ENCODE peak calls at places on chromosome 9, in eight cellular contexts. One of them, this sample, is unnamed.

GRCh38 chr9:8644571-8644970 is 845.0 kb upstream of the DMAC1 start:
- DNase-seq in stimulated activated CD4-positive, alpha-beta T cell treated with anti-CD3 and anti-CD28 coated beads, Interleukin-1b, Interleukin-23, amount 100 ng/mL, for 1 hour: no peak
- DNase-seq in GDM1: no peak
- DNase-seq in mesenchymal stem cell: no peak
- DNase-seq in NCI-H187 treated with DMSO at 0.1 percent for 48 hours: no peak
- DNase-seq in LoVo: no peak
- DNase-seq in nephron progenitor cell: no peak
- DNase-seq in NCI-H1436: no peak
- DNase-seq in this sample: no peak

GRCh38 chr9:16532681-16533450 is 337.6 kb downstream of the BNC2 start:
- DNase-seq in stimulated activated CD4-positive, alpha-beta T cell treated with anti-CD3 and anti-CD28 coated beads, Interleukin-1b, Interleukin-23, amount 100 ng/mL, for 1 hour: no peak
- DNase-seq in GDM1: no peak
- DNase-seq in mesenchymal stem cell: peak; percentile 85
- DNase-seq in NCI-H187 treated with DMSO at 0.1 percent for 48 hours: no peak
- DNase-seq in LoVo: no peak
- DNase-seq in nephron progenitor cell: no peak
- DNase-seq in NCI-H1436: no peak
- DNase-seq in this sample: no peak

GRCh38 chr9:97767891-97768290 is 70.8 kb upstream of the XPA start:
- DNase-seq in stimulated activated CD4-positive, alpha-beta T cell treated with anti-CD3 and anti-CD28 coated beads, Interleukin-1b, Interleukin-23, amount 100 ng/mL, for 1 hour: no peak
- DNase-seq in GDM1: no peak
- DNase-seq in mesenchymal stem cell: no peak
- DNase-seq in NCI-H187 treated with DMSO at 0.1 percent for 48 hours: no peak
- DNase-seq in LoVo: no peak
- DNase-seq in nephron progenitor cell: no peak
- DNase-seq in NCI-H1436: no peak
- DNase-seq in this sample: no peak

GRCh38 chr9:98057095-98057799 is 715 bp downstream of the NANS start:
- DNase-seq in stimulated activated CD4-positive, alpha-beta T cell treated with anti-CD3 and anti-CD28 coated beads, Interleukin-1b, Interleukin-23, amount 100 ng/mL, for 1 hour: no peak
- DNase-seq in GDM1: no peak
- DNase-seq in mesenchymal stem cell: peak; percentile 50
- DNase-seq in NCI-H187 treated with DMSO at 0.1 percent for 48 hours: no peak
- DNase-seq in LoVo: no peak
- DNase-seq in nephron progenitor cell: no peak
- DNase-seq in NCI-H1436: no peak
- DNase-seq in this sample: no peak

GRCh38 chr9:18141681-18142080 is 332.3 kb upstream of the ADAMTSL1 start:
- DNase-seq in stimulated activated CD4-positive, alpha-beta T cell treated with anti-CD3 and anti-CD28 coated beads, Interleukin-1b, Interleukin-23, amount 100 ng/mL, for 1 hour: no peak
- DNase-seq in GDM1: no peak
- DNase-seq in mesenchymal stem cell: no peak
- DNase-seq in NCI-H187 treated with DMSO at 0.1 percent for 48 hours: no peak
- DNase-seq in LoVo: no peak
- DNase-seq in nephron progenitor cell: no peak
- DNase-seq in NCI-H1436: no peak
- DNase-seq in this sample: no peak

GRCh38 chr9:128098936-128099931 is 28.3 kb downstream of the PTGES2 start:
- DNase-seq in stimulated activated CD4-positive, alpha-beta T cell treated with anti-CD3 and anti-CD28 coated beads, Interleukin-1b, Interleukin-23, amount 100 ng/mL, for 1 hour: no peak
- DNase-seq in GDM1: no peak
- DNase-seq in mesenchymal stem cell: no peak
- DNase-seq in NCI-H187 treated with DMSO at 0.1 percent for 48 hours: no peak
- DNase-seq in LoVo: peak; percentile 50
- DNase-seq in nephron progenitor cell: no peak
- DNase-seq in NCI-H1436: no peak
- DNase-seq in this sample: no peak

GRCh38 chr9:136363606-136364368 is at the start of gene DNLZ:
- DNase-seq in stimulated activated CD4-positive, alpha-beta T cell treated with anti-CD3 and anti-CD28 coated beads, Interleukin-1b, Interleukin-23, amount 100 ng/mL, for 1 hour: peak; percentile 67
- DNase-seq in GDM1: peak; percentile 80
- DNase-seq in mesenchymal stem cell: peak; percentile 80
- DNase-seq in NCI-H187 treated with DMSO at 0.1 percent for 48 hours: no peak
- DNase-seq in LoVo: peak; percentile 88
- DNase-seq in nephron progenitor cell: peak; percentile 90
- DNase-seq in NCI-H1436: peak; percentile 84
- DNase-seq in this sample: peak; percentile 52

GRCh38 chr9:21611896-21612295 is 129.8 kb upstream of the IFNE start:
- DNase-seq in stimulated activated CD4-positive, alpha-beta T cell treated with anti-CD3 and anti-CD28 coated beads, Interleukin-1b, Interleukin-23, amount 100 ng/mL, for 1 hour: no peak
- DNase-seq in GDM1: no peak
- DNase-seq in mesenchymal stem cell: no peak
- DNase-seq in NCI-H187 treated with DMSO at 0.1 percent for 48 hours: no peak
- DNase-seq in LoVo: no peak
- DNase-seq in nephron progenitor cell: no peak
- DNase-seq in NCI-H1436: no peak
- DNase-seq in this sample: no peak

GRCh38 chr9:95980262-95981125 is 105.0 kb downstream of the ERCC6L2 start:
- DNase-seq in stimulated activated CD4-positive, alpha-beta T cell treated with anti-CD3 and anti-CD28 coated beads, Interleukin-1b, Interleukin-23, amount 100 ng/mL, for 1 hour: no peak
- DNase-seq in GDM1: no peak
- DNase-seq in mesenchymal stem cell: no peak
- DNase-seq in NCI-H187 treated with DMSO at 0.1 percent for 48 hours: no peak
- DNase-seq in LoVo: no peak
- DNase-seq in nephron progenitor cell: no peak
- DNase-seq in NCI-H1436: no peak
- DNase-seq in this sample: no peak

GRCh38 chr9:79574716-79575242 is 3.0 kb downstream of the TLE4 start:
- DNase-seq in stimulated activated CD4-positive, alpha-beta T cell treated with anti-CD3 and anti-CD28 coated beads, Interleukin-1b, Interleukin-23, amount 100 ng/mL, for 1 hour: no peak
- DNase-seq in GDM1: no peak
- DNase-seq in mesenchymal stem cell: peak; percentile 46
- DNase-seq in NCI-H187 treated with DMSO at 0.1 percent for 48 hours: no peak
- DNase-seq in LoVo: no peak
- DNase-seq in nephron progenitor cell: no peak
- DNase-seq in NCI-H1436: no peak
- DNase-seq in this sample: no peak

GRCh38 chr9:86460211-86461002 is 106.2 kb upstream of the TUT7 start:
- DNase-seq in stimulated activated CD4-positive, alpha-beta T cell treated with anti-CD3 and anti-CD28 coated beads, Interleukin-1b, Interleukin-23, amount 100 ng/mL, for 1 hour: no peak
- DNase-seq in GDM1: no peak
- DNase-seq in mesenchymal stem cell: no peak
- DNase-seq in NCI-H187 treated with DMSO at 0.1 percent for 48 hours: no peak
- DNase-seq in LoVo: no peak
- DNase-seq in nephron progenitor cell: no peak
- DNase-seq in NCI-H1436: no peak
- DNase-seq in this sample: no peak

GRCh38 chr9:122213589-122214413 is 15.0 kb downstream of the LHX6 start:
- DNase-seq in stimulated activated CD4-positive, alpha-beta T cell treated with anti-CD3 and anti-CD28 coated beads, Interleukin-1b, Interleukin-23, amount 100 ng/mL, for 1 hour: no peak
- DNase-seq in GDM1: no peak
- DNase-seq in mesenchymal stem cell: no peak
- DNase-seq in NCI-H187 treated with DMSO at 0.1 percent for 48 hours: peak; percentile 43
- DNase-seq in LoVo: peak; percentile 70
- DNase-seq in nephron progenitor cell: peak; percentile 94
- DNase-seq in NCI-H1436: peak; percentile 87
- DNase-seq in this sample: peak; percentile 44

GRCh38 chr9:38251461-38251860 is 141.0 kb upstream of the ALDH1B1 start:
- DNase-seq in stimulated activated CD4-positive, alpha-beta T cell treated with anti-CD3 and anti-CD28 coated beads, Interleukin-1b, Interleukin-23, amount 100 ng/mL, for 1 hour: no peak
- DNase-seq in GDM1: no peak
- DNase-seq in mesenchymal stem cell: no peak
- DNase-seq in NCI-H187 treated with DMSO at 0.1 percent for 48 hours: no peak
- DNase-seq in LoVo: no peak
- DNase-seq in nephron progenitor cell: no peak
- DNase-seq in NCI-H1436: no peak
- DNase-seq in this sample: no peak

GRCh38 chr9:95074632-95075269 is 242.8 kb downstream of the FANCC start:
- DNase-seq in stimulated activated CD4-positive, alpha-beta T cell treated with anti-CD3 and anti-CD28 coated beads, Interleukin-1b, Interleukin-23, amount 100 ng/mL, for 1 hour: no peak
- DNase-seq in GDM1: no peak
- DNase-seq in mesenchymal stem cell: no peak
- DNase-seq in NCI-H187 treated with DMSO at 0.1 percent for 48 hours: no peak
- DNase-seq in LoVo: no peak
- DNase-seq in nephron progenitor cell: no peak
- DNase-seq in NCI-H1436: no peak
- DNase-seq in this sample: no peak

GRCh38 chr9:15837079-15837679 is 284.3 kb downstream of the CCDC171 start:
- DNase-seq in stimulated activated CD4-positive, alpha-beta T cell treated with anti-CD3 and anti-CD28 coated beads, Interleukin-1b, Interleukin-23, amount 100 ng/mL, for 1 hour: no peak
- DNase-seq in GDM1: peak; percentile 10
- DNase-seq in mesenchymal stem cell: peak; percentile 65
- DNase-seq in NCI-H187 treated with DMSO at 0.1 percent for 48 hours: peak; percentile 24
- DNase-seq in LoVo: peak; percentile 66
- DNase-seq in nephron progenitor cell: peak; percentile 54
- DNase-seq in NCI-H1436: peak; percentile 39
- DNase-seq in this sample: no peak

GRCh38 chr9:129773262-129774048 is 20.6 kb upstream of the PTGES start:
- DNase-seq in stimulated activated CD4-positive, alpha-beta T cell treated with anti-CD3 and anti-CD28 coated beads, Interleukin-1b, Interleukin-23, amount 100 ng/mL, for 1 hour: no peak
- DNase-seq in GDM1: no peak
- DNase-seq in mesenchymal stem cell: peak; percentile 90
- DNase-seq in NCI-H187 treated with DMSO at 0.1 percent for 48 hours: no peak
- DNase-seq in LoVo: no peak
- DNase-seq in nephron progenitor cell: no peak
- DNase-seq in NCI-H1436: no peak
- DNase-seq in this sample: no peak

GRCh38 chr9:32672478-32672877 is 37.0 kb upstream of the TAF1L start:
- DNase-seq in stimulated activated CD4-positive, alpha-beta T cell treated with anti-CD3 and anti-CD28 coated beads, Interleukin-1b, Interleukin-23, amount 100 ng/mL, for 1 hour: no peak
- DNase-seq in GDM1: no peak
- DNase-seq in mesenchymal stem cell: no peak
- DNase-seq in NCI-H187 treated with DMSO at 0.1 percent for 48 hours: no peak
- DNase-seq in LoVo: no peak
- DNase-seq in nephron progenitor cell: no peak
- DNase-seq in NCI-H1436: no peak
- DNase-seq in this sample: no peak

GRCh38 chr9:128684325-128685021 is 4.5 kb upstream of the SET start:
- DNase-seq in stimulated activated CD4-positive, alpha-beta T cell treated with anti-CD3 and anti-CD28 coated beads, Interleukin-1b, Interleukin-23, amount 100 ng/mL, for 1 hour: peak; percentile 46
- DNase-seq in GDM1: peak; percentile 69
- DNase-seq in mesenchymal stem cell: peak; percentile 79
- DNase-seq in NCI-H187 treated with DMSO at 0.1 percent for 48 hours: no peak
- DNase-seq in LoVo: peak; percentile 91
- DNase-seq in nephron progenitor cell: peak; percentile 64
- DNase-seq in NCI-H1436: peak; percentile 78
- DNase-seq in this sample: no peak

GRCh38 chr9:127131871-127132270 is 9.4 kb upstream of the ANGPTL2 start:
- DNase-seq in stimulated activated CD4-positive, alpha-beta T cell treated with anti-CD3 and anti-CD28 coated beads, Interleukin-1b, Interleukin-23, amount 100 ng/mL, for 1 hour: no peak
- DNase-seq in GDM1: no peak
- DNase-seq in mesenchymal stem cell: peak; percentile 79
- DNase-seq in NCI-H187 treated with DMSO at 0.1 percent for 48 hours: no peak
- DNase-seq in LoVo: no peak
- DNase-seq in nephron progenitor cell: no peak
- DNase-seq in NCI-H1436: no peak
- DNase-seq in this sample: no peak